ENCODE peak calls at places on chromosomes 3 and 15, in eight cellular contexts. L is MM.1S, E is progenitor cell of endocrine pancreas, B is epithelial cell of esophagus, M is AG04450, G is GM13976, S is B cell, T is GM06990. U is an unnamed sample.

GRCh38 chr15:71375934-71376333 is 260.7 kb downstream of the THSD4 start:
- DNase-seq in L (no peak), E (no peak), B (peak; percentile 31), M (no peak), G (no peak), S (no peak), T (no peak), U (no peak)

GRCh38 chr15:77682564-77682963 is 49.9 kb upstream of the LINGO1 start:
- DNase-seq in L (no peak), E (no peak), B (no peak), M (no peak), G (no peak), S (no peak), T (no peak), U (no peak)

GRCh38 chr15:35737521-35737920 is 191.6 kb upstream of the DPH6 start:
- DNase-seq in L (no peak), E (no peak), B (no peak), M (no peak), G (no peak), S (no peak), T (no peak), U (no peak)

GRCh38 chr15:70093070-70093469 is 4.6 kb downstream of the TLE3 start:
- DNase-seq in L (no peak), E (no peak), B (no peak), M (no peak), G (no peak), S (no peak), T (no peak), U (no peak)

GRCh38 chr15:57680021-57680420 is 26.5 kb upstream of the POLR2M start:
- DNase-seq in L (no peak), E (no peak), B (peak; percentile 81), M (no peak), G (no peak), S (no peak), T (no peak), U (no peak)

GRCh38 chr3:11784962-11785361 is 61.7 kb downstream of the TAMM41 start:
- DNase-seq in L (no peak), E (no peak), B (no peak), M (no peak), G (no peak), S (no peak), T (no peak), U (no peak)

GRCh38 chr15:63434567-63435219 is 53.0 kb upstream of the CA12 start:
- DNase-seq in L (no peak), E (no peak), B (no peak), M (no peak), G (no peak), S (no peak), T (no peak), U (no peak)

GRCh38 chr3:11498646-11499045 is 145.1 kb downstream of the VGLL4 start:
- DNase-seq in L (no peak), E (no peak), B (peak; percentile 73), M (no peak), G (no peak), S (no peak), T (no peak), U (no peak)

GRCh38 chr3:36669763-36670162 is 94.6 kb downstream of the DCLK3 start:
- DNase-seq in L (no peak), E (no peak), B (no peak), M (no peak), G (no peak), S (no peak), T (no peak), U (no peak)

GRCh38 chr3:160130950-160131349 is 94.3 kb upstream of the C3orf80 start:
- DNase-seq in L (no peak), E (no peak), B (peak; percentile 13), M (no peak), G (no peak), S (no peak), T (no peak), U (no peak)

GRCh38 chr15:83248151-83248851 is 36.2 kb downstream of the BNC1 start:
- DNase-seq in L (peak; percentile 67), E (peak; percentile 38), B (peak; percentile 70), M (peak; percentile 26), G (peak; percentile 38), S (no peak), T (peak; percentile 26), U (no peak)

GRCh38 chr3:31568649-31569048 is 35.9 kb downstream of the STT3B start:
- DNase-seq in L (no peak), E (no peak), B (no peak), M (no peak), G (no peak), S (no peak), T (no peak), U (no peak)

GRCh38 chr3:94862703-94863102 is 799.8 kb downstream of the NSUN3 start:
- DNase-seq in L (peak; percentile 64), E (no peak), B (peak; percentile 54), M (no peak), G (peak; percentile 9), S (no peak), T (no peak), U (no peak)

DNA sequence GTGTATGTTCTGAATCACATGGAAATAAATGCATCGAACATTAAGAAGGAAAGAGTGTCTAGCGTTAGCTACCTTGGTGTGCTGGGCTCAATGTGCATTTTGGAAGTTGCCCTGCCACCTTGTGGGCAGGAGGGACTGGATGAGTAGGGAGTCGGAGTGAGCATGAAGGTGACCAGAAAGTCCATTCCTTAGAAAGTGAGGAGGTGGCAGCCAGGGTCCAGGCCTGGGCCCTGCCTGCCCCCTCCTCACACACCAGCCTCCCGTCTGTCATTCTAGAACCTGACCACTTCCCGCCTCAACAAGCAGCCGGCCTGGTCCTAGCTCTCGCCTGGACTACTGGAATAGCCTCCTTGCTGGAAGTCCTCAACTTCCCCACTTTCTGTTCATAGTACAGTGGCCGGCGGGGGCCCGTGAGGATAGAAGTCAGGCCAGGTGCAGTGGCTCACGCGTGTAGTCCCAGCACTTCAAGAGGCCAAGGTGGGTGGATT is 10.2 kb upstream of the GATA2 start:
- DNase-seq in L (no peak), E (no peak), B (peak; percentile 22), M (no peak), G (no peak), S (no peak), T (no peak), U (peak; percentile 74)
- TF ChIP-seq CTCF in L (peak; percentile 17), E (peak; percentile 42), B (peak; percentile 54), M (peak; percentile 13), G (no peak), S (no peak), T (peak; percentile 15), U (peak; percentile 29)

DNA sequence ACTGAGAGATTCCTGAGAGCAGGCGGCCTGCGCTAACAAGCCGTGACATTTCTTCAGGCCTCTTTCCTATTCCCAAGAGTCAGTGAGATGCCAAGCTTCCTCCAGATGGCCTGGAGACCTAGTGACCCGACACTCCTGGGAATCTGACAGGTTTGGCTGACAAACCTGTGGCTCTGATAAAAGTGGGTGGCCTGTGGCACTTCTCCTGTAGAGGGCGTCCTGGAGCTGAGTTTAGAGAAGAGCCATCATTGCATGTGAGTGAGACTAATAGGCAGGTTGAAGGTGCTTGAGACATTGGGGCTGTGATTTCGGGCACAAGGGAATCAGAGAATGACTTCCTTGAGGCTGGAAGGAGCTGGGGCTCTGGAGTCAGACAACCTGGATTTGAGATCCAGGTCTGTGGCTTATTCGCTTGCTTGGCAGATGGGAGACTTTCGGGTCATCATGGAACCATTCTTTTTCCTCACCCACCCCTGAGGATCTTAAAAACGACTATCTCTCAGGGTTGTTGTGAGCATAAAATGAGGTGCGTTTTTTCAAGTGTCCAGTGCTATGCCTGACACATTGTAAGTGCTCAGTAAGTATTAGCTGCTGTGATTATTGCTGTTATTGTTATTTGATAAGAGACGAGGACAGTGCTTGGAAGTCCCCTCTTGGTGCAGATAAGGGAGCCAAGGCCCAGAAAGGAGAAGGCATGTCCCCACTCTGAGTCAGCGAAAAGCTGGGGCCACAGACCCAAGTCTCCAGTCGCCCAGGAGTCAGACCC is 77.2 kb downstream of the SCN10A start:
- DNase-seq in L (peak; percentile 21), E (peak; percentile 29), B (peak; percentile 52), M (no peak), G (peak; percentile 72), S (no peak), T (no peak), U (no peak)
- TF ChIP-seq CTCF in L (peak; percentile 59), E (peak; percentile 57), B (peak; percentile 54), M (peak; percentile 66), G (peak; percentile 42), S (no peak), T (peak; percentile 66), U (peak; percentile 49)

GRCh38 chr3:171306631-171307030 is 153.6 kb downstream of the TNIK start:
- DNase-seq in L (no peak), E (no peak), B (peak; percentile 35), M (peak; percentile 93), G (no peak), S (no peak), T (no peak), U (peak; percentile 88)
- TF ChIP-seq CTCF in L (no peak), E (no peak), B (no peak), M (no peak), G (no peak), S (no peak), T (no peak), U (no peak)

GRCh38 chr3:127747066-127747465 is 74.3 kb downstream of the ABTB1 start:
- DNase-seq in L (no peak), E (no peak), B (no peak), M (no peak), G (no peak), S (no peak), T (no peak), U (no peak)

GRCh38 chr3:127746400-127747057 is 73.8 kb downstream of the ABTB1 start:
- DNase-seq in L (no peak), E (no peak), B (peak; percentile 36), M (no peak), G (no peak), S (no peak), T (no peak), U (no peak)

GRCh38 chr3:127749361-127749760 is 73.0 kb downstream of the MGLL start:
- DNase-seq in L (no peak), E (no peak), B (no peak), M (no peak), G (no peak), S (no peak), T (no peak), U (no peak)

GRCh38 chr3:127748754-127749327 is 73.5 kb downstream of the MGLL start:
- DNase-seq in L (no peak), E (no peak), B (no peak), M (no peak), G (no peak), S (no peak), T (no peak), U (no peak)

DNA sequence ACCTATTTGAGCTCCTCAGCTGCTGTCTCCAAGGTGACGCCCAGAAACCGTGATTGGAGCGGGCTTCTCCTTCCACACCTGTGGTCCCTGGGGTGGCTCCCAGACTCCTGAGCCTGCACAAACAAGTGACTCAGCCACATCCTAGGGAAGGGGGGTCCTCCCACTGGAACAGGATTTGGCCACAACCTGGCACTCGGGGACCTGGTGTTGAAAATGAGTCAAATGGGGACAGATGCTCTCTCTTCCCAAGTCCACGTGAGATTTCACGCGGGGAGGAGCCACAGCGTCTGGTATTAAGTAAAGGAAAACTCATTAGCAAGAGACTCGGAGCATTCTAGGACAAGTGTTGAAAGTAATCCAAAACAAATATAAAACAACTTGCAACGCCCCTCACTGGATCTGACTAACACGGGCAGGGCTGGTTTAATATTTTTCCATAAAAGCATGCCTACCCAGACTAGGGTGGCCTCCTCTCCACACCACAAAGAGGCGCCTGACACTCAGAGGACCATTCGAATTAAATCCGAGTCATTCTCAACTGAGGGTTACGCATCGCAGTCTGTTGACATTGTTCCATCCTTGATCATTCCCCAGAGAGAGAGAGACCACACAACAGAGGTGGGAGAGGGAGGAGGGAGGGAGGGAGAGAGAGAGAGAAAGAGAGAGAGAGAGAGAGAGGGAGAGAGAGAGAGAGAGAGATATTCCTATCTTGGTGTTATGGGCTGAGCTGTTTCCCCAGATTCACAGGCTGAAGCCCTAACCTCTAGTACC is 74.4 kb downstream of the MGLL start:
- DNase-seq in L (no peak), E (no peak), B (peak; percentile 88), M (peak; percentile 69), G (no peak), S (no peak), T (no peak), U (no peak)
- TF ChIP-seq CTCF in L (no peak), E (no peak), B (no peak), M (peak; percentile 3), G (no peak), S (no peak), T (no peak), U (peak; percentile 52)

U was measured in osteocyte.